ENCODE peak calls at places on chromosome 3, in six cellular contexts. R is AG04450, G is GM12864, C is AG10803, P is HFF-Myc, T is endodermal cell. K is an unnamed sample.

GRCh38 chr3:64691051-64691450 is 3.3 kb upstream of the ADAMTS9 start:
- DNase-seq in R (no peak), G (no peak), C (no peak), P (no peak), T (no peak), K (no peak)

GRCh38 chr3:180457238-180457637 is 144.7 kb upstream of the TTC14 start:
- DNase-seq in R (no peak), G (no peak), C (no peak), P (no peak), T (no peak), K (no peak)

GRCh38 chr3:148971819-148972218 is 19.5 kb upstream of the GYG1 start:
- DNase-seq in R (peak; percentile 51), G (no peak), C (peak; percentile 84), P (no peak), T (no peak), K (no peak)

GRCh38 chr3:28053759-28054158 is 187.7 kb upstream of the CMC1 start:
- DNase-seq in R (no peak), G (no peak), C (peak; percentile 73), P (no peak), T (no peak), K (no peak)

GRCh38 chr3:184337315-184337714 is at the start of gene FAM131A:
- DNase-seq in R (no peak), G (no peak), C (peak; percentile 50), P (no peak), T (no peak), K (no peak)

GRCh38 chr3:192947421-192947820 is 29.8 kb upstream of the MB21D2 start:
- DNase-seq in R (no peak), G (no peak), C (no peak), P (no peak), T (no peak), K (no peak)

GRCh38 chr3:40054568-40055222 is 245.3 kb downstream of the MYRIP start:
- DNase-seq in R (no peak), G (no peak), C (peak; percentile 91), P (no peak), T (no peak), K (no peak)

GRCh38 chr3:112814256-112814655 is 32.4 kb downstream of the CD200R1L start:
- DNase-seq in R (peak; percentile 60), G (no peak), C (peak; percentile 86), P (peak; percentile 50), T (no peak), K (peak; percentile 24)

GRCh38 chr3:46293991-46294833 is 52.0 kb downstream of the CCR3 start:
- DNase-seq in R (no peak), G (no peak), C (no peak), P (no peak), T (no peak), K (peak; percentile 47)

GRCh38 chr3:156448300-156448699 is 106.6 kb downstream of the SSR3 start:
- DNase-seq in R (no peak), G (no peak), C (peak; percentile 26), P (no peak), T (peak; percentile 82), K (peak; percentile 64)

GRCh38 chr3:173191611-173192010 is 50.6 kb upstream of the SPATA16 start:
- DNase-seq in R (no peak), G (no peak), C (no peak), P (no peak), T (no peak), K (no peak)

GRCh38 chr3:179658584-179658983 is 5.7 kb downstream of the USP13 start:
- DNase-seq in R (no peak), G (no peak), C (no peak), P (no peak), T (no peak), K (no peak)

GRCh38 chr3:61927332-61927731 is 366.0 kb downstream of the PTPRG start:
- DNase-seq in R (peak; percentile 26), G (no peak), C (peak; percentile 97), P (peak; percentile 94), T (peak; percentile 42), K (no peak)

GRCh38 chr3:179175358-179175757 is 27.2 kb downstream of the PIK3CA start:
- DNase-seq in R (no peak), G (no peak), C (peak; percentile 37), P (no peak), T (no peak), K (no peak)

GRCh38 chr3:126056681-126057546 is 27.0 kb downstream of the SLC41A3 start:
- DNase-seq in R (no peak), G (no peak), C (no peak), P (no peak), T (no peak), K (no peak)

GRCh38 chr3:54122046-54122801 is at the start of gene CACNA2D3:
- DNase-seq in R (no peak), G (no peak), C (no peak), P (no peak), T (peak; percentile 81), K (peak; percentile 9)

GRCh38 chr3:150370982-150371381 is 37.1 kb upstream of the TSC22D2 start:
- DNase-seq in R (no peak), G (no peak), C (peak; percentile 33), P (no peak), T (no peak), K (no peak)

GRCh38 chr3:150370129-150370602 is 37.9 kb upstream of the TSC22D2 start:
- DNase-seq in R (peak; percentile 91), G (no peak), C (peak; percentile 98), P (peak; percentile 95), T (peak; percentile 80), K (no peak)

GRCh38 chr3:150371741-150372254 is 36.3 kb upstream of the TSC22D2 start:
- DNase-seq in R (peak; percentile 97), G (no peak), C (peak; percentile 99), P (peak; percentile 97), T (no peak), K (no peak)

GRCh38 chr3:150373234-150373633 is 34.9 kb upstream of the TSC22D2 start:
- DNase-seq in R (no peak), G (no peak), C (no peak), P (no peak), T (no peak), K (no peak)

GRCh38 chr3:150372320-150373118 is 35.6 kb upstream of the TSC22D2 start:
- DNase-seq in R (no peak), G (no peak), C (peak; percentile 34), P (no peak), T (no peak), K (peak; percentile 18)
- TF ChIP-seq CTCF in R (peak; percentile 38), G (peak; percentile 29), C (peak; percentile 44), P (peak; percentile 25), T (peak; percentile 70), K (peak; percentile 27)

DNA sequence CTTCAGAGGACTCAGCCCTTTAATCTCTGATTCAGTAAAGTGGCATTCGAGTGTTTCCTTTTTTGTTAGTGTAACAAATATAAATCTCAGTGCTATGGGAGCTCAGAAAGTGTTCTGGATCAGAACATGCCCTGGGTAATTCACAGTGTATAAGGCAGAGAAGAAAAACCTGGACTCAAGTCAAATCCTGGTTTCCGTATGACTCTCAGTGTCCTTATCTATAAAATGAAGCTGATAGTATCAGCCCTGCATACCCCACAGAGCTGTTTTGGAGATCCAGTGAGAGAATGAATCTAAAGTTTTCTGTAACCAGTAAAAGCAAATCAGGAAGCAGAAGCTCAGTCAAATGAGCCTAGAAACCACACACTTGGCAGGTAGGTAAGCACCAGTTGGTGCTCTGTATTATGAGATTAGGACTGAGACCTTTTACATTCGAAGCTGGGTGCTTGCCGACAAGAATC is 67.2 kb downstream of the IL1RAP start:
- DNase-seq in R (no peak), G (no peak), C (peak; percentile 36), P (no peak), T (no peak), K (no peak)
- H3K4me3 ChIP-seq in R (no peak overlapping the region), G (no peak overlapping the region), C (no peak overlapping the region), P (no peak overlapping the region), T (no peak overlapping the region), K (no peak overlapping the region)

GRCh38 chr3:3802021-3802420 is 2.8 kb downstream of the LRRN1 start:
- DNase-seq in R (no peak), G (no peak), C (no peak), P (no peak), T (peak; percentile 52), K (no peak)
- TF ChIP-seq CTCF in R (no peak), G (no peak), C (no peak), P (no peak), T (no peak), K (no peak)

GRCh38 chr3:128075516-128076464 is 23.6 kb downstream of the SEC61A1 start:
- DNase-seq in R (peak; percentile 66), G (no peak), C (peak; percentile 81), P (peak; percentile 44), T (peak; percentile 98), K (peak; percentile 76)
- H3K4me3 ChIP-seq in R (peak overlapping the region; percentile 37), G (peak overlapping the region; percentile 13), C (peak overlapping the region; percentile 49), P (no peak overlapping the region), T (peak overlapping the region; percentile 79), K (no peak overlapping the region)

K was measured in GM12865.